ENCODE peak calls at places on chromosome 20, in eight cellular contexts. D is BJ, W is astrocyte of the spinal cord, Y is AML-193, X is cerebellar nuclear complex, V is B cell, N is cardiac fibroblast, M is SIG-M5. I is an unnamed sample.

GRCh38 chr20:58361549-58361948 is 27.5 kb upstream of the VAPB start:
- DNase-seq in D (peak), W (peak), Y (no peak), X (no peak), V (no peak), N (peak), M (no peak), I (no peak)

GRCh38 chr20:17615645-17616479 is 46.0 kb downstream of the DSTN start:
- DNase-seq in D (no peak), W (no peak), Y (no peak), X (no peak), V (no peak), N (no peak), M (peak), I (no peak)

GRCh38 chr20:20070871-20071726 is 18.8 kb downstream of the CFAP61 start:
- DNase-seq in D (no peak), W (no peak), Y (no peak), X (no peak), V (no peak), N (no peak), M (no peak), I (no peak)

GRCh38 chr20:1479831-1480595 is 11.2 kb downstream of the SIRPB2 start:
- DNase-seq in D (no peak), W (no peak), Y (no peak), X (no peak), V (no peak), N (no peak), M (no peak), I (no peak)

GRCh38 chr20:8244637-8245036 is 112.6 kb downstream of the PLCB1 start:
- DNase-seq in D (peak), W (peak), Y (peak), X (peak), V (no peak), N (peak), M (no peak), I (no peak)

GRCh38 chr20:31485450-31486339 is 10.6 kb downstream of the REM1 start:
- DNase-seq in D (no peak), W (peak), Y (no peak), X (no peak), V (no peak), N (peak), M (no peak), I (no peak)

GRCh38 chr20:2751347-2751867 is 49.0 kb downstream of the CPXM1 start:
- DNase-seq in D (no peak), W (no peak), Y (no peak), X (no peak), V (no peak), N (no peak), M (no peak), I (no peak)

GRCh38 chr20:62963614-62964397 is 11.3 kb downstream of the SLC17A9 start:
- DNase-seq in D (no peak), W (no peak), Y (no peak), X (no peak), V (no peak), N (no peak), M (no peak), I (no peak)

GRCh38 chr20:19211661-19212523 is 550 bp upstream of the SLC24A3 start:
- DNase-seq in D (no peak), W (peak), Y (no peak), X (no peak), V (no peak), N (no peak), M (no peak), I (no peak)

GRCh38 chr20:33069706-33070105 is 9.7 kb upstream of the BPIFB4 start:
- DNase-seq in D (no peak), W (no peak), Y (no peak), X (no peak), V (no peak), N (no peak), M (no peak), I (no peak)

GRCh38 chr20:56808119-56808725 is 179.1 kb downstream of the TFAP2C start:
- DNase-seq in D (no peak), W (no peak), Y (no peak), X (no peak), V (no peak), N (no peak), M (no peak), I (no peak)

GRCh38 chr20:58403272-58403671 is 14.2 kb downstream of the VAPB start:
- DNase-seq in D (no peak), W (no peak), Y (no peak), X (no peak), V (no peak), N (no peak), M (no peak), I (no peak)

GRCh38 chr20:25294459-25295385 is 46.8 kb downstream of the PYGB start:
- DNase-seq in D (no peak), W (peak), Y (peak), X (no peak), V (peak), N (peak), M (no peak), I (peak)

GRCh38 chr20:5654557-5654956 is 95.6 kb upstream of the SHLD1 start:
- DNase-seq in D (peak), W (peak), Y (no peak), X (no peak), V (no peak), N (peak), M (peak), I (no peak)

GRCh38 chr20:10555865-10556308 is 117.9 kb downstream of the JAG1 start:
- DNase-seq in D (no peak), W (peak), Y (no peak), X (no peak), V (no peak), N (peak), M (no peak), I (no peak)